ENCODE peak calls at places on chromosomes 1 and 21, in six cellular contexts. P is activated naive CD4-positive, alpha-beta T cell; W is upper lobe of right lung; X is fibroblast of pulmonary artery; Y is uterus; B is EL. V is an unnamed sample.

GRCh38 chr1:234213576-234214128 is 159.6 kb upstream of the COA6 start:
- DNase-seq in P (no peak), W (no peak), X (no peak), Y (no peak), B (no peak), V (no peak)

GRCh38 chr1:147292635-147293251 is 50.3 kb downstream of the CHD1L start:
- DNase-seq in P (no peak), W (no peak), X (peak; percentile 87), Y (no peak), B (peak; percentile 97), V (no peak)

GRCh38 chr21:44988607-44989537 is 49.0 kb downstream of the SLX9 start:
- DNase-seq in P (no peak), W (no peak), X (no peak), Y (no peak), B (no peak), V (peak; percentile 47)

GRCh38 chr1:17587693-17588047 is 48.2 kb downstream of the ARHGEF10L start:
- DNase-seq in P (no peak), W (no peak), X (peak; percentile 81), Y (no peak), B (peak; percentile 92), V (no peak)

GRCh38 chr1:110495926-110496600 is 22.9 kb downstream of the KCNA10 start:
- DNase-seq in P (peak; percentile 52), W (no peak), X (peak; percentile 83), Y (peak; percentile 39), B (peak; percentile 76), V (no peak)

GRCh38 chr1:21436488-21437340 is 3.2 kb upstream of the NBPF3 start:
- DNase-seq in P (no peak), W (no peak), X (no peak), Y (no peak), B (no peak), V (no peak)

GRCh38 chr1:181181792-181182585 is 93.5 kb downstream of the IER5 start:
- DNase-seq in P (no peak), W (no peak), X (no peak), Y (no peak), B (no peak), V (no peak)

GRCh38 chr1:214558002-214558770 is 6.8 kb upstream of the PTPN14 start:
- DNase-seq in P (no peak), W (no peak), X (peak; percentile 73), Y (peak; percentile 31), B (peak; percentile 94), V (no peak)

GRCh38 chr1:3405491-3405890 is 49.0 kb upstream of the ARHGEF16 start:
- DNase-seq in P (no peak), W (no peak), X (no peak), Y (no peak), B (no peak), V (no peak)

GRCh38 chr1:169091480-169091941 is 15.0 kb upstream of the ATP1B1 start:
- DNase-seq in P (no peak), W (no peak), X (no peak), Y (no peak), B (no peak), V (no peak)

GRCh38 chr1:115166531-115167091 is 77.3 kb upstream of the TSPAN2 start:
- DNase-seq in P (no peak), W (no peak), X (peak; percentile 93), Y (no peak), B (peak; percentile 72), V (no peak)

GRCh38 chr1:62184291-62184690 is 10.4 kb upstream of the L1TD1 start:
- DNase-seq in P (no peak), W (no peak), X (no peak), Y (no peak), B (no peak), V (no peak)

GRCh38 chr21:28148400-28149064 is 844.1 kb downstream of the LTN1 start:
- DNase-seq in P (no peak), W (no peak), X (peak; percentile 57), Y (no peak), B (peak; percentile 12), V (no peak)

GRCh38 chr1:113255728-113256347 is 134.5 kb upstream of the MAGI3 start:
- DNase-seq in P (no peak), W (no peak), X (no peak), Y (no peak), B (no peak), V (no peak)

GRCh38 chr1:201116091-201116490 is 3.9 kb upstream of the CACNA1S start:
- DNase-seq in P (no peak), W (no peak), X (no peak), Y (no peak), B (no peak), V (no peak)

GRCh38 chr21:33815153-33815707 is 100.4 kb downstream of the ATP5PO start:
- DNase-seq in P (no peak), W (no peak), X (no peak), Y (no peak), B (no peak), V (no peak)

V was measured in RWPE2.